ENCODE peak calls at places on chromosomes 5 and 9, in eight cellular contexts. H is fibroblast of mammary gland, X is psoas muscle, C is amniotic stem cell, P is neural crest cell, J is NCI-H1048, O is caudate nucleus, D is keratinocyte. W is an unnamed sample.
A peak's percentile ranks its signal among the peaks of the same experiment; 100 is the strongest.

GRCh38 chr5:86880785-86881492 is 263.2 kb downstream of the COX7C start:
- DNase-seq in D (peak; percentile 23), X (no peak), C (peak; percentile 42), J (peak; percentile 13), P (peak; percentile 18), O (peak; percentile 22), H (peak; percentile 83), W (no peak)

GRCh38 chr5:92391-93220 is 638 bp downstream of the PLEKHG4B start:
- DNase-seq in J (no peak), H (no peak), X (no peak), O (no peak), P (no peak), C (no peak), D (no peak), W (no peak)

GRCh38 chr5:12277504-12278192 is 373.4 kb upstream of the CTNND2 start:
- DNase-seq in C (no peak), X (no peak), H (no peak), P (no peak), D (no peak), J (no peak), O (no peak), W (no peak)

GRCh38 chr9:130215341-130216119 is 43.3 kb downstream of the NCS1 start:
- DNase-seq in J (no peak), O (no peak), P (no peak), H (peak; percentile 33), D (no peak), C (no peak), X (no peak), W (no peak)

GRCh38 chr9:134519403-134520070 is 122.1 kb upstream of the COL5A1 start:
- DNase-seq in X (no peak), H (no peak), D (no peak), O (no peak), C (no peak), J (no peak), P (no peak), W (no peak)

GRCh38 chr9:93286252-93287188 is 102.6 kb downstream of the WNK2 start:
- DNase-seq in P (no peak), O (no peak), C (no peak), J (no peak), H (no peak), X (no peak), D (no peak), W (no peak)

GRCh38 chr5:137036630-137037029 is 462.5 kb downstream of the SPOCK1 start:
- DNase-seq in D (no peak), P (no peak), J (no peak), C (no peak), X (no peak), O (no peak), H (no peak), W (no peak)

GRCh38 chr5:111349429-111349828 is 125.2 kb downstream of the CAMK4 start:
- DNase-seq in D (no peak), P (no peak), O (no peak), H (no peak), J (no peak), C (no peak), X (no peak), W (no peak)

GRCh38 chr9:94139672-94140417 is 55.6 kb downstream of the PTPDC1 start:
- DNase-seq in J (no peak), O (no peak), H (peak; percentile 98), C (peak; percentile 89), P (no peak), D (peak; percentile 59), X (peak; percentile 89), W (no peak)

GRCh38 chr5:112554089-112554977 is 135.3 kb upstream of the EPB41L4A start:
- DNase-seq in O (peak; percentile 15), P (no peak), X (no peak), H (peak; percentile 41), D (no peak), J (no peak), C (no peak), W (no peak)

GRCh38 chr9:91583996-91584395 is 160.4 kb upstream of the NFIL3 start:
- DNase-seq in D (no peak), X (no peak), C (no peak), O (no peak), H (no peak), P (no peak), J (no peak), W (no peak)

GRCh38 chr5:174300118-174300940 is 254.8 kb downstream of the NSG2 start:
- DNase-seq in H (no peak), X (no peak), O (no peak), P (no peak), J (no peak), D (no peak), C (no peak), W (no peak)

GRCh38 chr5:107329850-107330249 is 340.9 kb downstream of the EFNA5 start:
- DNase-seq in X (no peak), D (no peak), H (no peak), C (no peak), O (no peak), P (no peak), J (no peak), W (no peak)

GRCh38 chr5:56848206-56848605 is 32.9 kb downstream of the MAP3K1 start:
- DNase-seq in H (no peak), X (no peak), P (no peak), J (no peak), C (no peak), D (no peak), O (no peak), W (no peak)

GRCh38 chr5:3331819-3332218 is 263.8 kb upstream of the IRX1 start:
- DNase-seq in H (no peak), X (no peak), P (no peak), J (no peak), C (no peak), D (no peak), O (no peak), W (no peak)

GRCh38 chr5:128290152-128290858 is 206.7 kb downstream of the SLC12A2 start:
- DNase-seq in P (no peak), O (no peak), X (no peak), C (no peak), H (peak; percentile 20), J (no peak), D (no peak), W (no peak)

GRCh38 chr5:154198611-154199230 is 8.2 kb downstream of the GALNT10 start:
- DNase-seq in H (peak; percentile 69), C (peak; percentile 68), O (no peak), J (no peak), X (no peak), D (no peak), P (no peak), W (no peak)

GRCh38 chr9:117043159-117043558 is 356.1 kb downstream of the TRIM32 start:
- DNase-seq in C (no peak), H (no peak), X (no peak), P (no peak), O (no peak), D (no peak), J (no peak), W (no peak)

GRCh38 chr9:4640027-4640426 is 22.1 kb upstream of the PLPP6 start:
- DNase-seq in J (no peak), H (peak; percentile 35), X (no peak), P (peak; percentile 18), D (no peak), C (no peak), O (no peak), W (no peak)

GRCh38 chr9:16530669-16531461 is 339.6 kb downstream of the BNC2 start:
- DNase-seq in D (peak; percentile 80), P (no peak), J (no peak), H (peak; percentile 76), C (no peak), O (no peak), X (peak; percentile 43), W (no peak)

GRCh38 chr9:120715331-120715924 is 1.2 kb upstream of the MEGF9 start:
- DNase-seq in H (peak; percentile 89), C (no peak), O (peak; percentile 25), D (no peak), J (no peak), P (peak; percentile 44), X (peak; percentile 71), W (no peak)

GRCh38 chr5:154519375-154519774 is 41.3 kb upstream of the HAND1 start:
- DNase-seq in D (no peak), O (no peak), X (no peak), H (peak; percentile 74), J (no peak), C (no peak), P (no peak), W (no peak)

GRCh38 chr9:117145811-117146490 is 268.9 kb downstream of the ASTN2 start:
- DNase-seq in X (no peak), J (no peak), P (no peak), D (no peak), H (no peak), O (no peak), C (no peak), W (no peak)

GRCh38 chr5:154135125-154135524 is 55.4 kb upstream of the GALNT10 start:
- DNase-seq in X (no peak), O (no peak), J (no peak), H (no peak), D (no peak), P (no peak), C (no peak), W (no peak)

GRCh38 chr5:10671041-10672008 is 89.7 kb downstream of the DAP start:
- DNase-seq in J (no peak), D (no peak), H (no peak), O (no peak), X (no peak), P (no peak), C (no peak), W (no peak)

GRCh38 chr9:121182976-121183375 is 18.7 kb downstream of the RAB14 start:
- DNase-seq in C (no peak), O (no peak), P (no peak), J (no peak), X (no peak), H (no peak), D (no peak), W (no peak)